ENCODE peak calls at places on chromosomes 3 and 15, in nine cellular contexts. A is brain microvascular endothelial cell, F is left ventricle myocardium inferior, V is fibroblast of mammary gland, K is sigmoid colon, T is testis, H is lower lobe of right lung, G is RWPE1, U is ovary. X is an unnamed sample.

GRCh38 chr3:63625161-63625560 is 27.3 kb upstream of the SNTN start:
- DNase-seq in G (peak), U (no peak), F (no peak), K (no peak), V (peak), H (no peak), T (no peak), A (peak), X (no peak)

GRCh38 chr3:70822777-70823176 is 510.3 kb upstream of the MDFIC2 start:
- DNase-seq in U (no peak), G (no peak), A (no peak), F (no peak), T (no peak), K (no peak), H (no peak), V (no peak), X (no peak)

GRCh38 chr3:161406594-161407555 is 35.6 kb upstream of the SPTSSB start:
- DNase-seq in F (no peak), T (no peak), K (no peak), A (no peak), V (no peak), U (no peak), G (no peak), H (no peak), X (no peak)

GRCh38 chr3:71931930-71932329 is 147.0 kb upstream of the PROK2 start:
- DNase-seq in F (no peak), G (no peak), U (no peak), A (no peak), V (no peak), H (no peak), K (no peak), T (no peak), X (no peak)

GRCh38 chr3:130800829-130801228 is 54.2 kb upstream of the PIK3R4 start:
- DNase-seq in V (no peak), F (no peak), K (no peak), G (peak), U (no peak), T (no peak), A (no peak), H (no peak), X (no peak)

GRCh38 chr3:155370198-155370597 is 76.7 kb upstream of the STRIT1 start:
- DNase-seq in F (peak), V (no peak), U (no peak), G (no peak), H (no peak), A (no peak), T (peak), K (peak), X (no peak)

GRCh38 chr15:40929730-40930429 is 740 bp downstream of the DLL4 start:
- DNase-seq in K (no peak), A (peak), V (peak), G (no peak), H (peak), T (peak), U (no peak), F (peak), X (no peak)

GRCh38 chr3:27729748-27730611 is 7.9 kb upstream of the EOMES start:
- DNase-seq in T (no peak), F (no peak), A (no peak), U (no peak), G (peak), V (peak), H (no peak), K (peak), X (no peak)

GRCh38 chr3:64270861-64271260 is 45.6 kb upstream of the PRICKLE2 start:
- DNase-seq in V (no peak), F (no peak), G (no peak), U (no peak), K (no peak), H (no peak), T (no peak), A (no peak), X (no peak)

GRCh38 chr15:66939016-66939415 is 126.4 kb upstream of the SMAD3 start:
- DNase-seq in A (no peak), H (no peak), F (no peak), G (no peak), K (peak), T (no peak), V (no peak), U (no peak), X (no peak)

GRCh38 chr3:147421184-147421912 is 12.2 kb downstream of the ZIC1 start:
- DNase-seq in T (no peak), V (no peak), G (no peak), U (no peak), K (no peak), F (no peak), A (peak), H (no peak), X (no peak)

GRCh38 chr3:39812537-39812936 is 3.1 kb downstream of the MYRIP start:
- DNase-seq in A (no peak), V (no peak), K (no peak), U (no peak), F (no peak), H (no peak), T (peak), G (no peak), X (no peak)

GRCh38 chr3:12541625-12542024 is 3.7 kb downstream of the MKRN2OS start:
- DNase-seq in T (peak), A (no peak), V (no peak), U (no peak), G (no peak), H (no peak), K (no peak), F (no peak), X (no peak)

GRCh38 chr3:99753268-99753975 is 64.2 kb upstream of the CMSS1 start:
- DNase-seq in T (peak), U (no peak), K (no peak), H (no peak), F (no peak), G (peak), A (peak), V (peak), X (no peak)

DNA sequence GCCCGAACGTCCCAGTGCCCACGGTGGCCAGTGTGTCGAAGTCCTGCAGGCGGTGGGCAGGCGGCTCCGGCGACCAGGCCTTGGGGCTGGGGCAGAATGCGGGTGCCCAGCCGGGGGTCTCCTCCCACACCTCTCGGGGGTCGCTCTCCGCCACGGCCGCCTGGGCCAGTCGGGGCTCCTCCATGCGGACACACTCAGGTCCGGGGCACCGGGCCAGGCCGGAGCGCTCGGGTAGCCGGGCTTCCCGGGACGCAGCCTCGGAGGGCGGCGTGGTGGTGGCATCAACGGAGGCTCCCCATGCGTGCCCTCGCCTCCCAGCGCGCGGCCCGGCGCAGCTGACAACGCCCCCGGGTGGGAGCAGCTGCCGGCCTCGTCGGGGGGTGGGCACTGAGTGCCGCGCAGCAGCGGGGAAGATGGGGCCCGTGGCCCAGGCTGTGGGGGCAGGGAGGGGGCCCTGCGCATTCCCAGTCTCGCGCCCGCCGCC is 30.1 kb upstream of the CERS3 start:
- DNase-seq in T (no peak), U (no peak), F (no peak), A (no peak), G (no peak), K (no peak), H (peak), V (no peak), X (no peak)
- TF ChIP-seq CTCF in T (no peak), U (no peak), F (no peak), A (no peak), G (no peak), K (no peak), H (no peak), V (no peak), X (no peak)

GRCh38 chr3:134331811-134332199 is 42.4 kb downstream of the AMOTL2 start:
- DNase-seq in U (no peak), K (no peak), F (no peak), A (no peak), V (no peak), H (no peak), T (no peak), G (no peak), X (no peak)

GRCh38 chr3:134334231-134334900 is 39.9 kb downstream of the AMOTL2 start:
- DNase-seq in V (no peak), F (no peak), A (no peak), T (no peak), K (no peak), U (no peak), H (no peak), G (no peak), X (peak)

GRCh38 chr3:134334901-134335280 is 39.4 kb downstream of the AMOTL2 start:
- DNase-seq in V (no peak), G (no peak), F (no peak), A (no peak), H (no peak), T (no peak), K (no peak), U (no peak), X (no peak)

GRCh38 chr3:134332344-134332743 is 41.9 kb downstream of the AMOTL2 start:
- DNase-seq in F (no peak), V (no peak), T (no peak), G (peak), K (no peak), U (no peak), A (no peak), H (no peak), X (peak)

DNA sequence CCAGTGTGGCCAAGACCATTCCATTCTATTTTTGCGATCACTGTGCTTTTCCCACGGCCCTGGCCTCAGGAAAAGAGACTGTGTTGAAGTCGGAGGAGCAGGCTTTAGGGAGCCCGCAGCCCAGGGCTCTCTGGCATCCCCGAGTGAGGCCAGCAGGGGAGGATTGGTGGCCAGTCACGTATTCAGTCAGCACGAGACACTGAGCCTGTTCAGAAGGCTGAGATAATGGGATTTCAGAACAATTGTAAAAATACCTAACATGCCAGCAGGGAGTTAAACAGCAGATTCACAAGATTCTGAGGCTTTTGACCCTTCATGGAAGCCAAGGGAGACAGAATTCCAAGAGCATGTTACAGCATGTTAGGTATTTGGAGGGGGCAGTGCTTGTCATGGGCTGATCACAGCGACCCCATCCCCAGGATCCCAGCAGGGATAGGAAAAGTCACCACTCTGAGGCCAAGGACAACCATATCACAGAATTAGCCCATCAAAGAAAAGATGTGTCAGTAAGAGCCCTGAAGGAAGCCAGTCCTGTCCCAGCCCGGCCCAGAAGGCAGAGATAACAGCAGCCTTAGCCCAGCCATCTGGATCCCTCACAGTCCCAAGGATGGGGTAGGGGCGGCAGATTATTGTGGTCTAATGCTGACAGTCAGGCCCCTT is 40.6 kb downstream of the AMOTL2 start:
- DNase-seq in H (no peak), F (no peak), V (no peak), G (no peak), A (peak), T (peak), K (peak), U (no peak), X (peak)
- TF ChIP-seq CTCF in H (no peak), F (peak), V (no peak), G (no peak), A (peak), T (no peak), K (no peak), U (no peak), X (no peak)

DNA sequence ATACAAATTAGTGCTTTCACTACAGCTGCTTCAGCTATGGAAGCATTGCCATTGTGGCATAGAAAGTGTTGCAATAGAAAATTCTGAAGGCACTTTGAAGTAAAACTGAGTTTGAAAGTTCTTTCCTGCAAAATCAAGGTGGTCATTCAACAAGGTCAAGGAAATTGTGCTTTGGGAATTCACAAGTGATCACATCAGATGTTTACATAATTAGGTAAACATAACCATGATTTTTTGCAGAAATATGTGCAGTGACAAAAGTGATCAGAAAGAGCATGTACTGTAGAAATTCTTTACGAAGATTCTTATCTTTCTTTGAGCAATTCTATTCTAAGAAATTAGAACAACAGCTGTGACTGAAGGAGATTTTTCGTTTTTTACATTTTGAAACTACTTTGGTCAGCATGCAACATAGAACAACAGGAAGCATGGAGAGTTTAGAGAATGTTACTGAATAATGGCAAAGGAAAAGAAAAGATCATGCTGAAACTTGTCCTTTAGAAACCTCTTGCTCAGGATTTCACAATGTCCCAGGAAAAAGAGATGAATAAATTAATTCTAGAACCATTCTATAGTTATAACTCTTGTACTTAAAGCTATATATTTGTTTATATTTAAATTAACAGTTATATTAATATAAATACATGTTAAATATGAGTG is 643.4 kb upstream of the ARPP21 start:
- DNase-seq in A (no peak), H (no peak), T (no peak), K (no peak), U (no peak), V (no peak), G (no peak), F (no peak), X (no peak)
- TF ChIP-seq CTCF in A (no peak), H (no peak), T (no peak), K (no peak), U (no peak), V (no peak), G (no peak), F (no peak), X (no peak)

GRCh38 chr3:136817448-136817847 is 1.5 kb upstream of the SLC35G2 start:
- DNase-seq in G (no peak), T (no peak), A (no peak), H (no peak), F (no peak), V (peak), U (no peak), K (no peak), X (no peak)

GRCh38 chr3:136818851-136819783 is at the start of gene SLC35G2:
- DNase-seq in T (peak), A (peak), U (peak), F (peak), V (peak), H (peak), K (peak), G (peak), X (peak)

GRCh38 chr3:136819784-136820640 is 1.1 kb downstream of the SLC35G2 start:
- DNase-seq in V (peak), F (peak), A (peak), T (peak), U (peak), G (peak), H (peak), K (peak), X (no peak)

DNA sequence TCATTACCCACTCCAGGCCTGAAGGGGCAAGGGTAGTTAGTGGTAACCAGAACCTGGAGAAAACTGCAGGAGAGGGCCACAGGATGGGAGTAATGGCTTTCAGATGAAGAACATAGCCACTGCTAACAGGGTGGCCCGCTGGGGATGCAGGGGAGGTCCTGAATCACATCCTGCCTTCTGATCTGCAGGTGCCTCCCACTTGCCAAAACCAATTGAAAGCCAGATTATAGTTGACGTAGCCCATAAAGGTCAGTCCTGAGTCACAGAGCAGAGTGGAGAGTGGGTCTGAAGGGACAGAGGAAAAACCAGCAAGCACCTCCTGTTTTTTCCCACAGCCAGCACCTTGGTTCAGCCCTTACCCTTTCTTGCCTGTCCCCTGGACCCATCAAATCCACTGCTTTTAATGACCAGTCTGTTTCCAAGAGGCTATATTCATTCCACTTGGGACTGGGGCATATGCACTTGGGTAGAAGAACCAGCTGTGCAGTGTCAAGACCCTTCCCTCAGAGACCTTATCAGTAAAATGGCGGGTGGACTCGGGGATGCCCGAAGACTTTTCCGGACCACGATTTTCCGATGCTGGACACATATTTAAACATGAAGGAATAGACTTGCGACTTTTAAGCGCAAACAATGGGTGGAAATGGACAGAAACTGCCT is 605 bp upstream of the SLC35G2 start:
- DNase-seq in U (peak), V (peak), H (no peak), T (peak), A (peak), F (peak), G (peak), K (peak), X (peak)
- TF ChIP-seq CTCF in U (no peak), V (peak), H (no peak), T (no peak), A (peak), F (peak), G (no peak), K (no peak), X (no peak)

X was measured in omental fat pad.